ENCODE peak calls at places on chromosomes 13 and 19, in four cellular contexts. K is fibroblast of lung; Y is stimulated activated CD8-positive, alpha-beta memory T cell treated with anti-CD3 and anti-CD28 coated beads, Interleukin-4, amount 100 ng/mL, for 24 hours; G is ascending aorta. N is an unnamed sample.
A peak's percentile ranks its signal among the peaks of the same experiment; 100 is the strongest.

GRCh38 chr19:19506592-19506991 is 8.8 kb downstream of the TSSK6 start:
- DNase-seq in G (no peak), Y (no peak), K (no peak), N (no peak)

GRCh38 chr19:39200818-39201145 is 3.3 kb downstream of the SYCN start:
- DNase-seq in K (no peak), Y (no peak), G (no peak), N (no peak)

GRCh38 chr19:38656171-38656981 is 8.9 kb downstream of the ACTN4 start:
- DNase-seq in Y (no peak), G (no peak), K (peak; percentile 68), N (no peak)

GRCh38 chr13:113777311-113778260 is 18.6 kb downstream of the TMEM255B start:
- DNase-seq in K (peak; percentile 29), Y (no peak), G (no peak), N (no peak)

GRCh38 chr13:111480976-111481375 is 160.5 kb downstream of the TEX29 start:
- DNase-seq in K (no peak), G (no peak), Y (no peak), N (no peak)

GRCh38 chr13:23705578-23705977 is 135.4 kb downstream of the TNFRSF19 start:
- DNase-seq in G (no peak), K (peak; percentile 79), Y (no peak), N (no peak)

GRCh38 chr13:114339779-114340534 is 25.7 kb downstream of the CHAMP1 start:
- DNase-seq in K (peak; percentile 52), Y (peak; percentile 19), G (no peak), N (no peak)

GRCh38 chr19:3692141-3693029 is 7.9 kb downstream of the PIP5K1C start:
- DNase-seq in Y (peak; percentile 28), G (no peak), K (no peak), N (no peak)

GRCh38 chr19:52492991-52493470 is 34.4 kb upstream of the ZNF808 start:
- DNase-seq in K (no peak), Y (no peak), G (no peak), N (no peak)

GRCh38 chr13:44040070-44040753 is 160.5 kb downstream of the LACC1 start:
- DNase-seq in Y (no peak), K (peak; percentile 75), G (no peak), N (no peak)

GRCh38 chr13:93561553-93561952 is 334.9 kb downstream of the GPC6 start:
- DNase-seq in Y (no peak), G (no peak), K (no peak), N (no peak)

GRCh38 chr13:25844559-25845434 is 207.0 kb downstream of the SHISA2 start:
- DNase-seq in K (peak; percentile 37), G (no peak), Y (no peak), N (no peak)

GRCh38 chr13:23432589-23432988 is 913 bp downstream of the SACS start:
- DNase-seq in Y (no peak), G (no peak), K (no peak), N (no peak)

GRCh38 chr13:52010890-52011689 is at the start of gene ATP7B:
- DNase-seq in K (no peak), Y (peak; percentile 7), G (no peak), N (no peak)

GRCh38 chr13:37175996-37176395 is 70.5 kb upstream of the CSNK1A1L start:
- DNase-seq in Y (no peak), K (peak; percentile 94), G (no peak), N (no peak)

GRCh38 chr13:75749407-75749806 is 113.3 kb downstream of the LMO7 start:
- DNase-seq in K (peak; percentile 59), Y (no peak), G (peak; percentile 44), N (no peak)

GRCh38 chr19:33392341-33393285 is 19.1 kb downstream of the CEBPG start:
- DNase-seq in K (no peak), G (no peak), Y (no peak), N (no peak)

GRCh38 chr19:42360787-42361544 is 29.1 kb downstream of the CNFN start:
- DNase-seq in G (no peak), Y (no peak), K (no peak), N (no peak)

GRCh38 chr19:14796021-14796420 is 17.7 kb upstream of the ADGRE2 start:
- DNase-seq in Y (no peak), K (no peak), G (no peak), N (no peak)

GRCh38 chr19:38482496-38482895 is 49.0 kb downstream of the RYR1 start:
- DNase-seq in G (no peak), K (no peak), Y (no peak), N (no peak)

GRCh38 chr13:97122381-97122996 is 99.6 kb upstream of the MBNL2 start:
- DNase-seq in Y (no peak), G (no peak), K (peak; percentile 66), N (no peak)

GRCh38 chr13:80030491-80030890 is 310.4 kb downstream of the SPRY2 start:
- DNase-seq in G (no peak), K (no peak), Y (no peak), N (no peak)

GRCh38 chr13:39415003-39415402 is 188.0 kb downstream of the LHFPL6 start:
- DNase-seq in G (no peak), Y (no peak), K (peak; percentile 72), N (no peak)

GRCh38 chr13:89627991-89628390 is 1719.5 kb upstream of the MIR17HG start:
- DNase-seq in Y (no peak), K (no peak), G (no peak), N (no peak)

GRCh38 chr19:16380943-16381755 is 56.5 kb downstream of the KLF2 start:
- DNase-seq in Y (no peak), G (no peak), K (no peak), N (no peak)

GRCh38 chr19:29596885-29597525 is 9.1 kb upstream of the POP4 start:
- DNase-seq in Y (no peak), G (no peak), K (peak; percentile 14), N (no peak)